ENCODE peak calls at places on chromosomes 12 and 14, in four cellular contexts. K, G, O and U are unnamed samples.

GRCh38 chr12:90484130-90484529 is 470.8 kb downstream of the CCER1 start:
- DNase-seq in K (no peak), G (no peak), O (no peak), U (no peak)

GRCh38 chr12:66049538-66050282 is 80.8 kb downstream of the LLPH start:
- DNase-seq in K (no peak), G (no peak), O (no peak), U (no peak)

GRCh38 chr12:96136129-96136528 is 58.0 kb upstream of the ELK3 start:
- DNase-seq in K (no peak), G (no peak), O (no peak), U (no peak)

GRCh38 chr14:88422919-88423318 is 37.5 kb downstream of the SPATA7 start:
- DNase-seq in K (no peak), G (no peak), O (no peak), U (no peak)

GRCh38 chr14:95149441-95149840 is 7.9 kb downstream of the DICER1 start:
- DNase-seq in K (no peak), G (no peak), O (no peak), U (no peak)

GRCh38 chr12:76706761-76707160 is 57.2 kb upstream of the ZDHHC17 start:
- DNase-seq in K (no peak), G (no peak), O (no peak), U (no peak)

GRCh38 chr12:95412826-95413311 is 61.1 kb upstream of the METAP2 start:
- DNase-seq in K (no peak), G (no peak), O (no peak), U (no peak)

GRCh38 chr14:63478437-63478852 is 64.7 kb downstream of the PPP2R5E start:
- DNase-seq in K (no peak), G (no peak), O (no peak), U (no peak)

GRCh38 chr12:128801879-128802391 is 21.8 kb downstream of the SLC15A4 start:
- DNase-seq in K (no peak), G (no peak), O (no peak), U (no peak)

GRCh38 chr12:50351120-50352043 is 45.0 kb downstream of the FAM186A start:
- DNase-seq in K (no peak), G (no peak), O (no peak), U (no peak)

GRCh38 chr12:45407188-45407850 is 191.4 kb downstream of the ANO6 start:
- DNase-seq in K (no peak), G (no peak), O (no peak), U (no peak)

DNA sequence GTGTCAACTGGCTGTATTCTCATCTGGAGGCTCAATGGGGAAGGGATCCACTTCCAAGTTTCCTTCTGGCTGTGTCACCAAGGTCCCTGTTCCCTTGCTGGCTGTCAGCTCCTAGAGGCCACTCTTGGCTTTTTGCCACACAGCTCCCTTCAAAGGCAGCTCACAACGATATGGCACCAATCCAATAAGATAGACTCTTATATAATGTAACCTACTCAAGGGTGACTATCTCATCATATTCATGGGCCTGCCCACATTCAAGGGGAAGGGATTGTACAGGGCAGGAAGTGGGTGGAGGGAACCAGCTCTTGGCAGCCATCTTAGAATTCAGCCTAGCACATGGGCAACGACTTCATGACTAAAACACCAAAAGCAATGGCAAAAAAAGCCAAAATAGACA is 98.7 kb upstream of the PLXNC1 start:
- DNase-seq in K (no peak), G (no peak), O (no peak), U (no peak)
- H3K4me1 ChIP-seq in K (peaks cover 5% of the 10 kb centered on the region), G (peaks cover 17% of the 10 kb centered on the region), O (no peaks in the 10 kb centered on the region), U (peaks cover 21% of the 10 kb centered on the region)

GRCh38 chr12:2192231-2192630 is 139.4 kb downstream of the CACNA1C start:
- DNase-seq in K (no peak), G (no peak), O (no peak), U (no peak)
- H3K4me1 ChIP-seq in K (peaks cover 13% of the 10 kb centered on the region), G (no peaks in the 10 kb centered on the region), O (no peaks in the 10 kb centered on the region), U (peaks cover 39% of the 10 kb centered on the region)

DNA sequence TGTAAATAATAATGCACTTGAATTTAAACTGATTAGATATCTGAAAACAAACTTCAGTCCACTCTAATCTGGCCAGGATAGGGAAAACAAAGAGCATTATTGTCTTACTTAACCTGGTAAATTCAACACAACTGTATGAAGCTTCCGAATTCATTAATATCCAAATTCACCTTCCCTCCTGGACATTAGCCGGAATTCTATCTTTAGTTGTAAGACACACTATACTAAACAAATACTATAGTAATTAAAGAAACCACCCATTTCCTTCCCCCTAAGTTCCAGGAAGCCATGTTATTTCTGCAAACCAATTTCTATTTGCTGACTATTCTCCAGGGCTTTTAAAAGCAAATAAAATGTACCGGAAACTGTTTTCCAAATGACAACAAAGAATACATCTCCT is 122.7 kb upstream of the MDM1 start:
- DNase-seq in K (no peak), G (no peak), O (no peak), U (no peak)
- H3K4me1 ChIP-seq in K (peaks cover 13% of the 10 kb centered on the region), G (peaks cover 30% of the 10 kb centered on the region), O (peaks cover 8% of the 10 kb centered on the region), U (peaks cover 24% of the 10 kb centered on the region)

DNA sequence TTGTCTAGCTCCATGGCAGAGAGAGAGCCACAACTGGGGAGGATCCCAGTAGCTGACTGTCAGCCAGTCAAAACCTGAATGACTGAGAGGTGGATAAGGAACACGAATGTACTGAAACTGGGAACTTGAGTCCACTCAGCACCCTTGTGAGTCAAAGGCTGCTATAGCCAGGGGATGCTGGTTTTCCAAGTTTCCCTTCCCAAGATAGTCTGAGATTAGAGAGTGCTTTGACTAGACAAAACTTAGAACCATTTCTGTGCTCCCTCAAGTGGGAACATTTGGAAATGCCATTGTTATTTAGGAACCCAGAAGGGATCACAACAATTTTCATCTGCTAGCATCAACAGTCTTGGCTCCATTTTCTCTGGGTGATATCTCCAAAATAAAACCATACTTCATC is 4.0 kb downstream of the PRKAG1 start:
- DNase-seq in K (no peak), G (no peak), O (no peak), U (no peak)
- H3K4me1 ChIP-seq in K (peaks cover 15% of the 10 kb centered on the region), G (peaks cover 26% of the 10 kb centered on the region), O (peaks cover 6% of the 10 kb centered on the region), U (peaks cover 21% of the 10 kb centered on the region)

DNA sequence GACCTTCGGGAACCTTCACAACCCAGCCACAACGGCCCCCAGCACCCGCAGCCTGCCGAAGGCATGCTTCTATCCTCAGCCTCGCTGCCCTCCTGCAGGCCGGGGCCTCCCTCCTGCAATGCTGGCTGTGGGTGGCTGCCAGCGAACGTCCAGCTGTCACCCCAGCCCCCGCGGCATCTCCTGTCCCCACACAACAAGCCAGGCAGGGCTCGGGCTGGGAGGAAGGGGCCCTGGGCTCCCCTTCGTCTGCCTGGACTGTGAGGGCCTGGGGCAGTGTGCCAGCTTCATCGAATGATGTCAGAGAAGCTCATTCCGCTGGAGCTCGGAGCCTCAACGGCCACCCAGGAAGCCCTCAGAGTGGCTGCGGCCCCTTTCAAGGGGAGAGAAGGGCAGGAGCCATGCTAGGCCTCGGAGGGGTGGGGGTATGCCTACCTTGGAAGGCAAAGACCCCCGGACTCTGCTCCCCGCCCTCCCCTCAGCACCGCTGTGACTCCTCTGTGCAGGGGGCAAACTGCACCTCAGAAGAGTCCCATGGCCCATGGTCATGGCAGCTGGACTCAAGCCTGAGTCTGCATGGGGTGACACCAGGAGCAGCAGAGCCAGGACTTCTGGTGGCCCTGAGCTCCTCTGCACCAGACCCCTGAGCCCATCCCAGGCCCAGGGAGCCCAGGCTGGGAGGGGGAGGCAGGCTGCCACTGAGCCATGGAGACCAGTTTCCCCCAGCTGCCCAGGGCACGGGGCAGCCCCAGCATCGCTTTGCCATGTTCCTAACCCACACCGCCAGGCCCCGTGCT is 24.8 kb upstream of the C14orf180 start:
- DNase-seq in K (peak; percentile 55), G (peak; percentile 53), O (peak; percentile 48), U (no peak)
- H3K4me1 ChIP-seq in K (no peaks in the 10 kb centered on the region), G (no peaks in the 10 kb centered on the region), O (no peaks in the 10 kb centered on the region), U (no peaks in the 10 kb centered on the region)

DNA sequence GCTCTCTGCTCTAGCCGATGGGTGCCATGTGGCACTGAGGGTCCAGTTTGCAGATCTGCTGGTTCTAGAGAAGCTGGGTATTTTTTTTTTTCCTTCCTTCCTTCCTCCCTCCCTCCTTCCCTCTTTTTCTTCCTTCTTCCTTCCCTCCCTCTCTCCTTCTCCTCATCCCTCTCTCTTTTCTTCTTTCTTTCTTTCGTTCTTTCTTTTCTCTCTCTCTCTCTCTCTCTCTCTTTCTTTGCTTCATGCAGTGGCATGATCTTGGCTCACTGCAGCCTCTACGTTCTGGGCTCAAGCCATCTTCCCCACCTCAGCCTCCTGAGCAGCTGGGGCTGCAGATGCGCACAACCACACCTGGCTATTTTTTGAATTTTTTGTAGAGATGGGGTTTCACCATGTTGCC is 2.7 kb upstream of the BCL7A start:
- DNase-seq in K (no peak), G (no peak), O (no peak), U (no peak)
- H3K4me1 ChIP-seq in K (peaks cover 20% of the 10 kb centered on the region), G (peaks cover 21% of the 10 kb centered on the region), O (peaks cover 10% of the 10 kb centered on the region), U (peaks cover 19% of the 10 kb centered on the region)

GRCh38 chr12:42484996-42485395 is 104.5 kb downstream of the PRICKLE1 start:
- DNase-seq in K (no peak), G (no peak), O (no peak), U (no peak)
- H3K4me1 ChIP-seq in K (peaks cover 24% of the 10 kb centered on the region), G (peaks cover 31% of the 10 kb centered on the region), O (peaks cover 10% of the 10 kb centered on the region), U (peaks cover 26% of the 10 kb centered on the region)